ENCODE peak calls at places on chromosomes 2 and 18, in nine cellular contexts. One of them, this sample, is unnamed.

GRCh38 chr2:155368934-155369333 is 670.4 kb downstream of the KCNJ3 start:
- DNase-seq in IMR-90: peak; percentile 0
- DNase-seq in CD8-positive, alpha-beta T cell: no peak
- DNase-seq in tibial nerve: no peak
- DNase-seq in neural progenitor cell: no peak
- DNase-seq in hepatocyte: peak; percentile 24
- DNase-seq in psoas muscle: no peak
- DNase-seq in astrocyte: no peak
- DNase-seq in left lung: no peak
- DNase-seq in this sample: no peak

GRCh38 chr2:130807659-130808385 is 28.9 kb upstream of the ARHGEF4 start:
- DNase-seq in IMR-90: no peak
- DNase-seq in CD8-positive, alpha-beta T cell: no peak
- DNase-seq in tibial nerve: no peak
- DNase-seq in neural progenitor cell: no peak
- DNase-seq in hepatocyte: no peak
- DNase-seq in psoas muscle: no peak
- DNase-seq in astrocyte: no peak
- DNase-seq in left lung: no peak
- DNase-seq in this sample: peak; percentile 95

GRCh38 chr2:98498703-98499445 is 54.2 kb downstream of the INPP4A start:
- DNase-seq in IMR-90: no peak
- DNase-seq in CD8-positive, alpha-beta T cell: no peak
- DNase-seq in tibial nerve: no peak
- DNase-seq in neural progenitor cell: no peak
- DNase-seq in hepatocyte: no peak
- DNase-seq in psoas muscle: no peak
- DNase-seq in astrocyte: no peak
- DNase-seq in left lung: no peak
- DNase-seq in this sample: no peak

GRCh38 chr2:37590119-37590571 is 81.3 kb downstream of the CDC42EP3 start:
- DNase-seq in IMR-90: peak; percentile 61
- DNase-seq in CD8-positive, alpha-beta T cell: no peak
- DNase-seq in tibial nerve: peak; percentile 53
- DNase-seq in neural progenitor cell: no peak
- DNase-seq in hepatocyte: peak; percentile 37
- DNase-seq in psoas muscle: no peak
- DNase-seq in astrocyte: peak; percentile 87
- DNase-seq in left lung: no peak
- DNase-seq in this sample: no peak

GRCh38 chr2:45676088-45676487 is 24.6 kb downstream of the PRKCE start:
- DNase-seq in IMR-90: no peak
- DNase-seq in CD8-positive, alpha-beta T cell: no peak
- DNase-seq in tibial nerve: no peak
- DNase-seq in neural progenitor cell: no peak
- DNase-seq in hepatocyte: no peak
- DNase-seq in psoas muscle: no peak
- DNase-seq in astrocyte: no peak
- DNase-seq in left lung: no peak
- DNase-seq in this sample: no peak

GRCh38 chr2:200782243-200782642 is 29.5 kb upstream of the BZW1 start:
- DNase-seq in IMR-90: peak; percentile 53
- DNase-seq in CD8-positive, alpha-beta T cell: no peak
- DNase-seq in tibial nerve: no peak
- DNase-seq in neural progenitor cell: no peak
- DNase-seq in hepatocyte: no peak
- DNase-seq in psoas muscle: no peak
- DNase-seq in astrocyte: no peak
- DNase-seq in left lung: no peak
- DNase-seq in this sample: no peak

GRCh38 chr2:74399785-74400184 is 19.7 kb upstream of the DCTN1 start:
- DNase-seq in IMR-90: peak; percentile 40
- DNase-seq in CD8-positive, alpha-beta T cell: no peak
- DNase-seq in tibial nerve: no peak
- DNase-seq in neural progenitor cell: peak; percentile 45
- DNase-seq in hepatocyte: no peak
- DNase-seq in psoas muscle: no peak
- DNase-seq in astrocyte: no peak
- DNase-seq in left lung: no peak
- DNase-seq in this sample: no peak

GRCh38 chr2:181430406-181431199 is 26.6 kb upstream of the ITGA4 start:
- DNase-seq in IMR-90: peak; percentile 2
- DNase-seq in CD8-positive, alpha-beta T cell: no peak
- DNase-seq in tibial nerve: no peak
- DNase-seq in neural progenitor cell: no peak
- DNase-seq in hepatocyte: no peak
- DNase-seq in psoas muscle: no peak
- DNase-seq in astrocyte: no peak
- DNase-seq in left lung: no peak
- DNase-seq in this sample: no peak

GRCh38 chr2:144553379-144553778 is 33.5 kb upstream of the ZEB2 start:
- DNase-seq in IMR-90: peak; percentile 97
- DNase-seq in CD8-positive, alpha-beta T cell: no peak
- DNase-seq in tibial nerve: no peak
- DNase-seq in neural progenitor cell: no peak
- DNase-seq in hepatocyte: no peak
- DNase-seq in psoas muscle: no peak
- DNase-seq in astrocyte: peak; percentile 94
- DNase-seq in left lung: no peak
- DNase-seq in this sample: no peak

GRCh38 chr2:85707304-85707703 is 13.1 kb downstream of the GNLY start:
- DNase-seq in IMR-90: peak; percentile 94
- DNase-seq in CD8-positive, alpha-beta T cell: peak; percentile 50
- DNase-seq in tibial nerve: peak; percentile 93
- DNase-seq in neural progenitor cell: peak; percentile 87
- DNase-seq in hepatocyte: peak; percentile 93
- DNase-seq in psoas muscle: no peak
- DNase-seq in astrocyte: peak; percentile 78
- DNase-seq in left lung: no peak
- DNase-seq in this sample: peak; percentile 74

GRCh38 chr2:174682578-174683391 is 81.5 kb downstream of the CHRNA1 start:
- DNase-seq in IMR-90: peak; percentile 59
- DNase-seq in CD8-positive, alpha-beta T cell: peak; percentile 67
- DNase-seq in tibial nerve: peak; percentile 51
- DNase-seq in neural progenitor cell: peak; percentile 84
- DNase-seq in hepatocyte: peak; percentile 84
- DNase-seq in psoas muscle: peak; percentile 75
- DNase-seq in astrocyte: no peak
- DNase-seq in left lung: peak; percentile 54
- DNase-seq in this sample: peak; percentile 74

DNA sequence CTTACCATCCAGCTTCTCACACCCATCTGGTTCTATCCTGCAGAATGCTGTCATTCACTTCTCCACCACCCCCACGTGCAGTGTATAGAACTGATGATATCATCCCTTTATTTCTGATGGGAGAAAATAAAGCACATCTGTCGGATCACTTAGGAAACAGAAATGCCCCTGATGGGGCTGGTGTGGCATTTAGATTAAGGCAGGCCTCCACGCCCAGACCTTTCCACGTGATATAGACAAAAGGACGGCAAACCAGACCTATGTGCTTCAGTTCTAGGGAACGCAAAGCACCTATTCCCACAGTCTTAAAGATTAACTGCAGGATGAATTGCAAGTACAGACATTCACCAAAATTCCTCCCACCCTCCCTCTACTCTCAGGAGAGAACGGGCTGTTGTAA is 27.6 kb upstream of the CABLES1 start:
- DNase-seq in IMR-90: peak; percentile 33
- DNase-seq in CD8-positive, alpha-beta T cell: no peak
- DNase-seq in tibial nerve: no peak
- DNase-seq in neural progenitor cell: no peak
- DNase-seq in hepatocyte: no peak
- DNase-seq in psoas muscle: no peak
- DNase-seq in astrocyte: no peak
- DNase-seq in left lung: no peak
- DNase-seq in this sample: no peak
- H3K27ac ChIP-seq in IMR-90: peak overlapping the region; percentile 37
- H3K27ac ChIP-seq in CD8-positive, alpha-beta T cell: no peak overlapping the region
- H3K27ac ChIP-seq in tibial nerve: no peak overlapping the region
- H3K27ac ChIP-seq in neural progenitor cell: no peak overlapping the region
- H3K27ac ChIP-seq in hepatocyte: peak overlapping the region; percentile 81
- H3K27ac ChIP-seq in psoas muscle: no peak overlapping the region
- H3K27ac ChIP-seq in astrocyte: peak overlapping the region; percentile 84
- H3K27ac ChIP-seq in left lung: no peak overlapping the region
- H3K27ac ChIP-seq in this sample: no peak overlapping the region

GRCh38 chr2:168518555-168519066 is 62.5 kb downstream of the CERS6 start:
- DNase-seq in IMR-90: peak; percentile 34
- DNase-seq in CD8-positive, alpha-beta T cell: no peak
- DNase-seq in tibial nerve: no peak
- DNase-seq in neural progenitor cell: peak; percentile 70
- DNase-seq in hepatocyte: peak; percentile 41
- DNase-seq in psoas muscle: no peak
- DNase-seq in astrocyte: peak; percentile 73
- DNase-seq in left lung: no peak
- DNase-seq in this sample: peak; percentile 62

GRCh38 chr2:168514692-168515091 is 58.6 kb downstream of the CERS6 start:
- DNase-seq in IMR-90: no peak
- DNase-seq in CD8-positive, alpha-beta T cell: no peak
- DNase-seq in tibial nerve: no peak
- DNase-seq in neural progenitor cell: no peak
- DNase-seq in hepatocyte: no peak
- DNase-seq in psoas muscle: no peak
- DNase-seq in astrocyte: no peak
- DNase-seq in left lung: no peak
- DNase-seq in this sample: no peak

GRCh38 chr2:168519534-168520308 is 63.6 kb downstream of the CERS6 start:
- DNase-seq in IMR-90: no peak
- DNase-seq in CD8-positive, alpha-beta T cell: no peak
- DNase-seq in tibial nerve: no peak
- DNase-seq in neural progenitor cell: no peak
- DNase-seq in hepatocyte: no peak
- DNase-seq in psoas muscle: no peak
- DNase-seq in astrocyte: peak; percentile 65
- DNase-seq in left lung: no peak
- DNase-seq in this sample: no peak

GRCh38 chr2:168515502-168515901 is 59.4 kb downstream of the CERS6 start:
- DNase-seq in IMR-90: peak; percentile 76
- DNase-seq in CD8-positive, alpha-beta T cell: no peak
- DNase-seq in tibial nerve: no peak
- DNase-seq in neural progenitor cell: no peak
- DNase-seq in hepatocyte: no peak
- DNase-seq in psoas muscle: no peak
- DNase-seq in astrocyte: peak; percentile 92
- DNase-seq in left lung: no peak
- DNase-seq in this sample: no peak

GRCh38 chr2:168517801-168518200 is 61.7 kb downstream of the CERS6 start:
- DNase-seq in IMR-90: no peak
- DNase-seq in CD8-positive, alpha-beta T cell: no peak
- DNase-seq in tibial nerve: no peak
- DNase-seq in neural progenitor cell: no peak
- DNase-seq in hepatocyte: no peak
- DNase-seq in psoas muscle: no peak
- DNase-seq in astrocyte: no peak
- DNase-seq in left lung: no peak
- DNase-seq in this sample: no peak
- H3K4me1 ChIP-seq in IMR-90: peaks cover 13% of the 10 kb centered on the region
- H3K4me1 ChIP-seq in CD8-positive, alpha-beta T cell: peaks cover 10% of the 10 kb centered on the region
- H3K4me1 ChIP-seq in tibial nerve: peaks cover 12% of the 10 kb centered on the region
- H3K4me1 ChIP-seq in neural progenitor cell: peaks cover 37% of the 10 kb centered on the region
- H3K4me1 ChIP-seq in hepatocyte: peaks cover 24% of the 10 kb centered on the region
- H3K4me1 ChIP-seq in psoas muscle: peaks cover 46% of the 10 kb centered on the region
- H3K4me1 ChIP-seq in astrocyte: peaks cover 22% of the 10 kb centered on the region
- H3K4me1 ChIP-seq in left lung: no peaks in the 10 kb centered on the region
- H3K4me1 ChIP-seq in this sample: peaks cover 38% of the 10 kb centered on the region

GRCh38 chr2:179842498-179843153 is 18.8 kb downstream of the ZNF385B start:
- DNase-seq in IMR-90: no peak
- DNase-seq in CD8-positive, alpha-beta T cell: no peak
- DNase-seq in tibial nerve: no peak
- DNase-seq in neural progenitor cell: peak; percentile 51
- DNase-seq in hepatocyte: peak; percentile 19
- DNase-seq in psoas muscle: peak; percentile 11
- DNase-seq in astrocyte: no peak
- DNase-seq in left lung: no peak
- DNase-seq in this sample: no peak
- TF ChIP-seq CTCF in IMR-90: no peak
- TF ChIP-seq CTCF in CD8-positive, alpha-beta T cell: no peak
- TF ChIP-seq CTCF in tibial nerve: no peak
- TF ChIP-seq CTCF in neural progenitor cell: peak; percentile 65
- TF ChIP-seq CTCF in hepatocyte: peak; percentile 49
- TF ChIP-seq CTCF in psoas muscle: peak; percentile 46
- TF ChIP-seq CTCF in astrocyte: peak; percentile 49
- TF ChIP-seq CTCF in left lung: no peak
- TF ChIP-seq CTCF in this sample: no peak

GRCh38 chr2:25215232-25215631 is 46.9 kb upstream of the POMC start:
- DNase-seq in IMR-90: no peak
- DNase-seq in CD8-positive, alpha-beta T cell: no peak
- DNase-seq in tibial nerve: no peak
- DNase-seq in neural progenitor cell: no peak
- DNase-seq in hepatocyte: no peak
- DNase-seq in psoas muscle: no peak
- DNase-seq in astrocyte: no peak
- DNase-seq in left lung: no peak
- DNase-seq in this sample: no peak
- H3K27ac ChIP-seq in IMR-90: no peak overlapping the region
- H3K27ac ChIP-seq in CD8-positive, alpha-beta T cell: peak overlapping the region; percentile 68
- H3K27ac ChIP-seq in tibial nerve: peak overlapping the region; percentile 71
- H3K27ac ChIP-seq in neural progenitor cell: no peak overlapping the region
- H3K27ac ChIP-seq in hepatocyte: peak overlapping the region; percentile 81
- H3K27ac ChIP-seq in psoas muscle: peak overlapping the region; percentile 63
- H3K27ac ChIP-seq in astrocyte: no peak overlapping the region
- H3K27ac ChIP-seq in left lung: peak overlapping the region; percentile 67
- H3K27ac ChIP-seq in this sample: peak overlapping the region; percentile 81

DNA sequence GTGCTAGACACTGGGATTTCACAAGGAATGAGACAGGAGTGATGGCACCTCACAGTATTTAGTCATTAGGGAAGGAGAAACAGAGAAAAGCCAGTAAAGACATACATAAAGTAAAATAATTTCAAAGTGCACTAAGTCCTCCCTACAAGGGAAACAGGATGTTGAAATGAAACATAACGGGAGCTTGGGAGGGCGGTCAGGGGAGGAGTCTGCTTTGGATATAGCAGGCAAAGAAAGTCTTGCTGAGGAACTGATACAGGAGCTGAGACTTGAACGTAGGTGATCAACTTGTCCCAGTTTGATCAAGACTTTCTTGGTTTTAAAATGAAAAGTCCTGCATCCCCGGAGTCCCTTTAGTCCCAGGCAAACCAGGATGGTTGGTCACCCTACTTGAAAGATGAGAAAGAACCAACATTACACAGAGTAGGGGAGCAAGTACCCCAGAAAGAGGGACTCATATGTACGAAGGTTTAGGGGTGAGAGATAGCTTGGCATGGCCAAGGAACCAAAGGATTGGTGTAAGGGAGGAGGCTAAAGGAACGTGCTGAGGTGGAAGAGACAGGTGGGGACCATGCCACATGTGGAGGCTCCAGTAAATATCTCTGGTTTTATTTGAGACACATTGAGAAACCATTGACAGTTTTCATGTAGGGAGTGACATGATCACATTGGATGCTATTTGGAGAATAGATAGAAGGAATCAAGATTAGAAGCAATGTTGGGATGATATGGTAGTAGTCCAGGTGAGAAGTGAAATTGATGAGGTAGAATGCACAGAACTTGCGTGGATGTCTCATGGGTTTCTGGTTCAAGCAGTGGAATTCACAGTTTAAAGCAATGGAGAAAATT is 28.4 kb downstream of the FBXO48 start:
- DNase-seq in IMR-90: no peak
- DNase-seq in CD8-positive, alpha-beta T cell: no peak
- DNase-seq in tibial nerve: no peak
- DNase-seq in neural progenitor cell: no peak
- DNase-seq in hepatocyte: no peak
- DNase-seq in psoas muscle: no peak
- DNase-seq in astrocyte: no peak
- DNase-seq in left lung: no peak
- DNase-seq in this sample: no peak
- H3K4me1 ChIP-seq in IMR-90: peaks cover 2% of the 10 kb centered on the region
- H3K4me1 ChIP-seq in CD8-positive, alpha-beta T cell: peaks cover 6% of the 10 kb centered on the region
- H3K4me1 ChIP-seq in tibial nerve: peaks cover 11% of the 10 kb centered on the region
- H3K4me1 ChIP-seq in neural progenitor cell: no peaks in the 10 kb centered on the region
- H3K4me1 ChIP-seq in hepatocyte: no peaks in the 10 kb centered on the region
- H3K4me1 ChIP-seq in psoas muscle: no peaks in the 10 kb centered on the region
- H3K4me1 ChIP-seq in astrocyte: no peaks in the 10 kb centered on the region
- H3K4me1 ChIP-seq in left lung: peaks cover 14% of the 10 kb centered on the region
- H3K4me1 ChIP-seq in this sample: no peaks in the 10 kb centered on the region